ENCODE peak calls at places on chromosomes 13 and 19, in five cellular contexts. M, R, W, Z and X are unnamed samples.

GRCh38 chr19:56639217-56639616 is 3.7 kb upstream of the SMIM17 start:
- DNase-seq in Z (peak; percentile 21), M (no peak), R (peak; percentile 2), W (peak; percentile 31), X (no peak)

GRCh38 chr13:49904729-49905456 is 31.2 kb downstream of the SPRYD7 start:
- DNase-seq in M (no peak), Z (no peak), W (no peak), R (no peak), X (no peak)

GRCh38 chr13:30880756-30881155 is 25.3 kb upstream of the MEDAG start:
- DNase-seq in M (no peak), Z (no peak), W (no peak), R (peak; percentile 83), X (no peak)

GRCh38 chr19:3357362-3357730 is 9.0 kb upstream of the NFIC start:
- DNase-seq in Z (no peak), R (no peak), M (peak; percentile 84), W (no peak), X (no peak)

GRCh38 chr13:46575843-46576242 is 22.9 kb downstream of the LRCH1 start:
- DNase-seq in W (no peak), R (no peak), Z (no peak), M (no peak), X (no peak)

GRCh38 chr19:13083627-13084026 is 19.0 kb downstream of the LYL1 start:
- DNase-seq in Z (no peak), W (no peak), R (no peak), M (no peak), X (no peak)

GRCh38 chr19:42196011-42197001 is 21.2 kb downstream of the DEDD2 start:
- DNase-seq in Z (no peak), W (no peak), R (no peak), M (no peak), X (no peak)

GRCh38 chr19:51055866-51056265 is 9.0 kb downstream of the KLK13 start:
- DNase-seq in M (no peak), R (no peak), Z (no peak), W (no peak), X (no peak)

GRCh38 chr13:52845766-52846566 is 2.5 kb downstream of the PCDH8 start:
- DNase-seq in W (no peak), R (no peak), M (peak; percentile 64), Z (peak; percentile 37), X (no peak)

GRCh38 chr13:25848822-25849740 is 202.7 kb downstream of the SHISA2 start:
- DNase-seq in R (no peak), Z (no peak), M (no peak), W (no peak), X (no peak)

GRCh38 chr13:48096670-48097069 is 1.8 kb upstream of the MED4 start:
- DNase-seq in M (no peak), R (no peak), W (no peak), Z (no peak), X (no peak)

GRCh38 chr19:10510301-10510802 is 6.9 kb downstream of the S1PR5 start:
- DNase-seq in W (no peak), M (peak; percentile 73), Z (peak; percentile 67), R (no peak), X (no peak)

GRCh38 chr19:8081569-8082550 is 29.3 kb downstream of the CCL25 start:
- DNase-seq in W (peak; percentile 69), M (no peak), R (no peak), Z (no peak), X (no peak)

GRCh38 chr13:30847697-30848307 is 58.3 kb upstream of the MEDAG start:
- DNase-seq in M (no peak), W (peak; percentile 88), R (peak; percentile 98), Z (no peak), X (no peak)

GRCh38 chr13:45807520-45808099 is 43.9 kb downstream of the SIAH3 start:
- DNase-seq in W (peak; percentile 58), Z (peak; percentile 38), M (no peak), R (peak; percentile 23), X (no peak)